ENCODE peak calls at places on chromosomes 7 and 10, in ten cellular contexts. One of them, this sample, is unnamed.

GRCh38 chr10:45375716-45376231 is 1.8 kb downstream of the ALOX5 start:
- DNase-seq in mucosa of gallbladder: no peak
- DNase-seq in activated naive CD8-positive, alpha-beta T cell treated with anti-CD3 and anti-CD28 coated beads, Interleukin-2, amount 50 U/mL, for 16 hours: no peak
- DNase-seq in endothelial cell: no peak
- DNase-seq in stimulated activated CD4-positive, alpha-beta T cell treated with anti-CD3 and anti-CD28 coated beads, TNF-alpha, amount 100 ng/mL, for 4 hours: no peak
- DNase-seq in amygdala: no peak
- DNase-seq in G401: no peak
- DNase-seq in D341Med: no peak
- DNase-seq in hippocampal formation: no peak
- DNase-seq in HFF-Myc: no peak
- DNase-seq in this sample: no peak

GRCh38 chr7:26633557-26633956 is 230.8 kb downstream of the SKAP2 start:
- DNase-seq in mucosa of gallbladder: no peak
- DNase-seq in activated naive CD8-positive, alpha-beta T cell treated with anti-CD3 and anti-CD28 coated beads, Interleukin-2, amount 50 U/mL, for 16 hours: no peak
- DNase-seq in endothelial cell: no peak
- DNase-seq in stimulated activated CD4-positive, alpha-beta T cell treated with anti-CD3 and anti-CD28 coated beads, TNF-alpha, amount 100 ng/mL, for 4 hours: no peak
- DNase-seq in amygdala: no peak
- DNase-seq in G401: no peak
- DNase-seq in D341Med: no peak
- DNase-seq in hippocampal formation: no peak
- DNase-seq in HFF-Myc: no peak
- DNase-seq in this sample: no peak

GRCh38 chr10:132206806-132207535 is 20.2 kb downstream of the DPYSL4 start:
- DNase-seq in mucosa of gallbladder: no peak
- DNase-seq in activated naive CD8-positive, alpha-beta T cell treated with anti-CD3 and anti-CD28 coated beads, Interleukin-2, amount 50 U/mL, for 16 hours: no peak
- DNase-seq in endothelial cell: no peak
- DNase-seq in stimulated activated CD4-positive, alpha-beta T cell treated with anti-CD3 and anti-CD28 coated beads, TNF-alpha, amount 100 ng/mL, for 4 hours: no peak
- DNase-seq in amygdala: no peak
- DNase-seq in G401: no peak
- DNase-seq in D341Med: no peak
- DNase-seq in hippocampal formation: no peak
- DNase-seq in HFF-Myc: no peak
- DNase-seq in this sample: no peak

GRCh38 chr7:75994388-75995051 is at the start of gene TMEM120A:
- DNase-seq in mucosa of gallbladder: peak; percentile 95
- DNase-seq in activated naive CD8-positive, alpha-beta T cell treated with anti-CD3 and anti-CD28 coated beads, Interleukin-2, amount 50 U/mL, for 16 hours: peak; percentile 91
- DNase-seq in endothelial cell: peak; percentile 99
- DNase-seq in stimulated activated CD4-positive, alpha-beta T cell treated with anti-CD3 and anti-CD28 coated beads, TNF-alpha, amount 100 ng/mL, for 4 hours: peak; percentile 96
- DNase-seq in amygdala: peak; percentile 92
- DNase-seq in G401: peak; percentile 91
- DNase-seq in D341Med: peak; percentile 100
- DNase-seq in hippocampal formation: peak; percentile 93
- DNase-seq in HFF-Myc: peak; percentile 54
- DNase-seq in this sample: peak; percentile 94

GRCh38 chr10:99917963-99918825 is 91.6 kb downstream of the DNMBP start:
- DNase-seq in mucosa of gallbladder: no peak
- DNase-seq in activated naive CD8-positive, alpha-beta T cell treated with anti-CD3 and anti-CD28 coated beads, Interleukin-2, amount 50 U/mL, for 16 hours: no peak
- DNase-seq in endothelial cell: peak; percentile 65
- DNase-seq in stimulated activated CD4-positive, alpha-beta T cell treated with anti-CD3 and anti-CD28 coated beads, TNF-alpha, amount 100 ng/mL, for 4 hours: no peak
- DNase-seq in amygdala: no peak
- DNase-seq in G401: peak; percentile 40
- DNase-seq in D341Med: no peak
- DNase-seq in hippocampal formation: no peak
- DNase-seq in HFF-Myc: peak; percentile 56
- DNase-seq in this sample: peak; percentile 5

GRCh38 chr7:47482013-47482761 is 99.7 kb downstream of the TNS3 start:
- DNase-seq in mucosa of gallbladder: no peak
- DNase-seq in activated naive CD8-positive, alpha-beta T cell treated with anti-CD3 and anti-CD28 coated beads, Interleukin-2, amount 50 U/mL, for 16 hours: no peak
- DNase-seq in endothelial cell: no peak
- DNase-seq in stimulated activated CD4-positive, alpha-beta T cell treated with anti-CD3 and anti-CD28 coated beads, TNF-alpha, amount 100 ng/mL, for 4 hours: no peak
- DNase-seq in amygdala: no peak
- DNase-seq in G401: no peak
- DNase-seq in D341Med: no peak
- DNase-seq in hippocampal formation: no peak
- DNase-seq in HFF-Myc: peak; percentile 82
- DNase-seq in this sample: no peak

GRCh38 chr7:120794100-120794729 is 63.7 kb downstream of the TSPAN12 start:
- DNase-seq in mucosa of gallbladder: no peak
- DNase-seq in activated naive CD8-positive, alpha-beta T cell treated with anti-CD3 and anti-CD28 coated beads, Interleukin-2, amount 50 U/mL, for 16 hours: no peak
- DNase-seq in endothelial cell: no peak
- DNase-seq in stimulated activated CD4-positive, alpha-beta T cell treated with anti-CD3 and anti-CD28 coated beads, TNF-alpha, amount 100 ng/mL, for 4 hours: no peak
- DNase-seq in amygdala: no peak
- DNase-seq in G401: no peak
- DNase-seq in D341Med: no peak
- DNase-seq in hippocampal formation: no peak
- DNase-seq in HFF-Myc: no peak
- DNase-seq in this sample: no peak

GRCh38 chr7:143042159-143042820 is 9.9 kb upstream of the OR6V1 start:
- DNase-seq in mucosa of gallbladder: no peak
- DNase-seq in activated naive CD8-positive, alpha-beta T cell treated with anti-CD3 and anti-CD28 coated beads, Interleukin-2, amount 50 U/mL, for 16 hours: no peak
- DNase-seq in endothelial cell: no peak
- DNase-seq in stimulated activated CD4-positive, alpha-beta T cell treated with anti-CD3 and anti-CD28 coated beads, TNF-alpha, amount 100 ng/mL, for 4 hours: no peak
- DNase-seq in amygdala: no peak
- DNase-seq in G401: peak; percentile 3
- DNase-seq in D341Med: no peak
- DNase-seq in hippocampal formation: no peak
- DNase-seq in HFF-Myc: no peak
- DNase-seq in this sample: no peak

GRCh38 chr7:36153571-36154097 is 580 bp downstream of the EEPD1 start:
- DNase-seq in mucosa of gallbladder: peak; percentile 34
- DNase-seq in activated naive CD8-positive, alpha-beta T cell treated with anti-CD3 and anti-CD28 coated beads, Interleukin-2, amount 50 U/mL, for 16 hours: no peak
- DNase-seq in endothelial cell: no peak
- DNase-seq in stimulated activated CD4-positive, alpha-beta T cell treated with anti-CD3 and anti-CD28 coated beads, TNF-alpha, amount 100 ng/mL, for 4 hours: peak; percentile 22
- DNase-seq in amygdala: no peak
- DNase-seq in G401: peak; percentile 15
- DNase-seq in D341Med: no peak
- DNase-seq in hippocampal formation: peak; percentile 48
- DNase-seq in HFF-Myc: no peak
- DNase-seq in this sample: no peak

GRCh38 chr10:6819301-6819700 is 239.2 kb upstream of the PRKCQ start:
- DNase-seq in mucosa of gallbladder: no peak
- DNase-seq in activated naive CD8-positive, alpha-beta T cell treated with anti-CD3 and anti-CD28 coated beads, Interleukin-2, amount 50 U/mL, for 16 hours: no peak
- DNase-seq in endothelial cell: no peak
- DNase-seq in stimulated activated CD4-positive, alpha-beta T cell treated with anti-CD3 and anti-CD28 coated beads, TNF-alpha, amount 100 ng/mL, for 4 hours: no peak
- DNase-seq in amygdala: no peak
- DNase-seq in G401: no peak
- DNase-seq in D341Med: no peak
- DNase-seq in hippocampal formation: no peak
- DNase-seq in HFF-Myc: no peak
- DNase-seq in this sample: no peak

GRCh38 chr10:44132361-44133289 is 252.3 kb downstream of the CXCL12 start:
- DNase-seq in mucosa of gallbladder: no peak
- DNase-seq in activated naive CD8-positive, alpha-beta T cell treated with anti-CD3 and anti-CD28 coated beads, Interleukin-2, amount 50 U/mL, for 16 hours: no peak
- DNase-seq in endothelial cell: no peak
- DNase-seq in stimulated activated CD4-positive, alpha-beta T cell treated with anti-CD3 and anti-CD28 coated beads, TNF-alpha, amount 100 ng/mL, for 4 hours: no peak
- DNase-seq in amygdala: no peak
- DNase-seq in G401: no peak
- DNase-seq in D341Med: no peak
- DNase-seq in hippocampal formation: no peak
- DNase-seq in HFF-Myc: no peak
- DNase-seq in this sample: no peak

GRCh38 chr10:69242844-69243212 is 22.7 kb downstream of the HKDC1 start:
- DNase-seq in mucosa of gallbladder: no peak
- DNase-seq in activated naive CD8-positive, alpha-beta T cell treated with anti-CD3 and anti-CD28 coated beads, Interleukin-2, amount 50 U/mL, for 16 hours: no peak
- DNase-seq in endothelial cell: no peak
- DNase-seq in stimulated activated CD4-positive, alpha-beta T cell treated with anti-CD3 and anti-CD28 coated beads, TNF-alpha, amount 100 ng/mL, for 4 hours: no peak
- DNase-seq in amygdala: peak; percentile 36
- DNase-seq in G401: peak; percentile 37
- DNase-seq in D341Med: no peak
- DNase-seq in hippocampal formation: peak; percentile 81
- DNase-seq in HFF-Myc: no peak
- DNase-seq in this sample: peak; percentile 81

GRCh38 chr7:30029696-30030095 is 1.5 kb downstream of the PLEKHA8 start:
- DNase-seq in mucosa of gallbladder: no peak
- DNase-seq in activated naive CD8-positive, alpha-beta T cell treated with anti-CD3 and anti-CD28 coated beads, Interleukin-2, amount 50 U/mL, for 16 hours: no peak
- DNase-seq in endothelial cell: no peak
- DNase-seq in stimulated activated CD4-positive, alpha-beta T cell treated with anti-CD3 and anti-CD28 coated beads, TNF-alpha, amount 100 ng/mL, for 4 hours: no peak
- DNase-seq in amygdala: no peak
- DNase-seq in G401: peak; percentile 31
- DNase-seq in D341Med: no peak
- DNase-seq in hippocampal formation: no peak
- DNase-seq in HFF-Myc: no peak
- DNase-seq in this sample: no peak